ENCODE peak calls at places on chromosome 13, in four cellular contexts. N is kidney epithelial cell, H is adrenal gland, W is dorsolateral prefrontal cortex. D is an unnamed sample. For H3K27me3, the result is how much of the 10 kb centered on the place peaks cover.

GRCh38 chr13:100398360-100398759 is 190.2 kb downstream of the GGACT start:
- DNase-seq in N (no peak), W (no peak), H (no peak), D (no peak)

GRCh38 chr13:77745784-77746183 is 48.3 kb downstream of the SLAIN1 start:
- DNase-seq in H (no peak), N (no peak), W (no peak), D (no peak)

GRCh38 chr13:83940742-83941141 is 58.5 kb upstream of the SLITRK1 start:
- DNase-seq in H (no peak), W (no peak), N (no peak), D (no peak)

GRCh38 chr13:102757006-102757405 is 16.6 kb downstream of the TEX30 start:
- DNase-seq in H (no peak), N (no peak), W (no peak), D (no peak)

GRCh38 chr13:83184819-83185218 is 697.5 kb downstream of the SLITRK1 start:
- DNase-seq in H (no peak), N (no peak), W (no peak), D (no peak)

GRCh38 chr13:61350351-61350750 is 65.3 kb downstream of the PCDH20 start:
- DNase-seq in H (no peak), N (peak), W (no peak), D (no peak)

GRCh38 chr13:49693191-49693733 is 2.0 kb upstream of the EBPL start:
- DNase-seq in H (no peak), W (no peak), N (no peak), D (no peak)

GRCh38 chr13:101157261-101157660 is 259.0 kb downstream of the NALCN start:
- DNase-seq in H (no peak), W (no peak), N (peak), D (no peak)

GRCh38 chr13:100721885-100722512 is 47.4 kb upstream of the TMTC4 start:
- DNase-seq in N (no peak), H (peak), W (no peak), D (peak)

GRCh38 chr13:27147530-27148170 is 24.0 kb downstream of the USP12 start:
- DNase-seq in H (no peak), W (no peak), N (no peak), D (no peak)

GRCh38 chr13:96982672-96983071 is 11.6 kb downstream of the OXGR1 start:
- DNase-seq in H (no peak), W (no peak), N (no peak), D (no peak)

GRCh38 chr13:97028441-97029299 is 34.4 kb upstream of the OXGR1 start:
- DNase-seq in H (peak), N (no peak), W (no peak), D (peak)

GRCh38 chr13:31545616-31546015 is 193.7 kb upstream of the RXFP2 start:
- DNase-seq in N (no peak), W (no peak), H (no peak), D (no peak)

GRCh38 chr13:95153647-95154405 is 147.4 kb downstream of the ABCC4 start:
- DNase-seq in H (no peak), N (no peak), W (no peak), D (no peak)

GRCh38 chr13:49936943-49937273 is 768 bp upstream of the SPRYD7 start:
- DNase-seq in W (peak), N (no peak), H (no peak), D (peak)

GRCh38 chr13:99403458-99403971 is 96.3 kb upstream of the GPR183 start:
- DNase-seq in N (no peak), W (no peak), H (no peak), D (no peak)

GRCh38 chr13:46059405-46059804 is 6.9 kb upstream of the ZC3H13 start:
- DNase-seq in H (no peak), N (no peak), W (no peak), D (no peak)
- H3K27me3 ChIP-seq in H (under half), N (under half), W (under half), D (under half)

GRCh38 chr13:113393572-113394503 is 29.9 kb upstream of the GRTP1 start:
- DNase-seq in N (no peak), W (peak), H (peak), D (peak)
- H3K4me3 ChIP-seq in N (peak), W (peak), H (peak), D (peak)

GRCh38 chr13:38685974-38686571 is 804 bp upstream of the FREM2 start:
- DNase-seq in W (no peak), N (no peak), H (no peak), D (peak)
- H3K27me3 ChIP-seq in W (under half), N (under half), H (under half), D (under half)

DNA sequence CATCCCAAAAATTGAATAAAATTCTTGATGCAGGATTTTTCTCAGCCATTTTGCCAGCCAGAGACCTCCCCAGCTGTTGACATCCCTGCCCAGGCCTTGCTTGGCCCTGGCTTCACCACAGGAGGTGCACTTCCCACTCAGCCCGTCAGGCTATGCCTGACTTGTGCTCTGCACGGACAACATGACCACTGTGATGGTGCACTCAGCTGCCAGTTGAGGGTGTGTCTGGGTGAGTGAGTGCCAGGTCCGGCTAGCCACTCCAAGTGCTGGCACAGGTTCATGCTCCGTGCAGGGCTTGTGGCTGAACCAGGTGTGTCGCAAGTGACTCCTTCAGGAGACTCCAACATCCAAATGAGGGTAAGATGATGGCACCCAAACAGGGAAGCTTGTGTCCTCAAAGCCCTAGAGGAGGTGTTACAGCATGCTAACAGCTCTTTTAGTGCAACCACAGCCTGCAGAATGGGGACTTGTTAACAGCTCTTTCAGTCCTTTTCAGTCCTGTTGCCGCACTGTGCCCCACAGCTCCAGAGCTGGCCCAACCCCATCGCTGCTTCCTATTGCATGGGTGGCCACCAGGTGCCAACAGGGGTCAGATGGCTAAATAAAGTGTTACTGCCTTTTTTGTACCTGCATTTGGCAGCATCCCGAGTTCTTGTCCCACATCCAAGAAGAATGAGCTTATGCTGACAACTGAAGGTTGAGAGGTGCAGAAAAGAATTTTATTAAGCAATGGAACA is 380.7 kb downstream of the SLITRK5 start:
- DNase-seq in W (no peak), H (no peak), N (no peak), D (no peak)
- H3K4me3 ChIP-seq in W (no peak), H (no peak), N (no peak), D (no peak)

GRCh38 chr13:112098699-112099098 is 31.8 kb downstream of the SOX1 start:
- DNase-seq in W (no peak), N (no peak), H (no peak), D (no peak)

GRCh38 chr13:112097770-112098169 is 30.8 kb downstream of the SOX1 start:
- DNase-seq in H (no peak), N (no peak), W (no peak), D (no peak)

GRCh38 chr13:112101360-112101930 is 34.5 kb downstream of the SOX1 start:
- DNase-seq in W (no peak), N (no peak), H (no peak), D (no peak)

GRCh38 chr13:112095354-112095753 is 28.4 kb downstream of the SOX1 start:
- DNase-seq in N (no peak), W (no peak), H (no peak), D (no peak)

GRCh38 chr13:112096959-112097358 is 30.0 kb downstream of the SOX1 start:
- DNase-seq in W (no peak), H (no peak), N (no peak), D (no peak)
- H3K27me3 ChIP-seq in W (under half), H (under half), N (under half), D (under half)

DNA sequence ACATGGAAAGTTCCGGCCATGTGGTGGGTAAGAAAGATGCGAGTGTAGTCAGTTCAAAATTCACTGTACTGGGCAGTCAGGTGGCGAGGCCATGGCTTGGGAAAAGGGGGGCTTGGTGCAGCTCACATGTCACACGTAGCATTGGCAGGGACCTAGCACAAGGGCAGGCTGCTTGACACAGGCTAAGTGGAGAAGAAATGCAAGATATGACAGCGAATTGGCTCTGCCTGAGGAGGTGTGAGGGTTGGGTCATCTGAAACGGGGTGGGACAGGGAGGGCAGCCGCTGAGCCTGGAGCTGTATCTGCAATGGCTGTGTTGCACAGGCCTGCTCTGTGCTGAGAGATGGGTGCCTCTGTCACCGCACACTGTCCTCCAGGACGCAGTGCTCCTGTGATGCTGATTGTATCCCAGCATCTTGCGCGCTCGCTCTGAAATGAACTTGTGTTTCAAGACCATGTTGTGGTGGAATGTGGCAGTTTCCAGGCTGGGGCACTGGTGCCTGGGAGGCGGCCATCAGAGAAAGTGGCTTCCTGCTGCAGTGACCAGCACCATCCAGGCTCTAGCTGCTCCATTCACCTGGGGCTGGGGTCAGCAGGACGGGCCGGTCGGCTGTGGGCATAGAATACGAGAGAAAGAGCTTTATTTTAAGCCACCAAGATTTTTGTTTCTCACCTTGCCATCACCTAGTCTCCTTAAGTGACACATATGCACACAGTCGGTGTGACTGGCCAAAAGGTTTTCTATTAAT is 70.3 kb downstream of the TEX29 start:
- DNase-seq in W (no peak), N (no peak), H (peak), D (no peak)
- H3K4me3 ChIP-seq in W (no peak), N (no peak), H (no peak), D (no peak)

D was measured in H7.